ENCODE peak calls at places on chromosomes 13 and 19, in five cellular contexts. G, E, S, Q and K are unnamed samples. For H3K4me1, the result is how much of the 10 kb centered on the place peaks cover.

GRCh38 chr19:10193666-10194499 is 870 bp downstream of the DNMT1 start:
- DNase-seq in G (no peak), E (no peak), S (no peak), Q (no peak), K (no peak)

GRCh38 chr19:49468746-49469447 is 5.1 kb upstream of the FLT3LG start:
- DNase-seq in G (no peak), E (peak), S (peak), Q (peak), K (peak)

GRCh38 chr13:52921194-52921593 is 72.8 kb upstream of the PCDH8 start:
- DNase-seq in G (no peak), E (no peak), S (no peak), Q (no peak), K (no peak)

GRCh38 chr13:47932953-47933687 is 68.0 kb downstream of the SUCLA2 start:
- DNase-seq in G (no peak), E (no peak), S (no peak), Q (no peak), K (no peak)

GRCh38 chr13:113636266-113636963 is 21.6 kb downstream of the ATP4B start:
- DNase-seq in G (peak), E (no peak), S (no peak), Q (no peak), K (no peak)

GRCh38 chr13:35694549-35695233 is 218.2 kb upstream of the MAB21L1 start:
- DNase-seq in G (no peak), E (no peak), S (no peak), Q (no peak), K (no peak)

GRCh38 chr13:104779311-104779710 is 1713.1 kb upstream of the SLC10A2 start:
- DNase-seq in G (no peak), E (no peak), S (no peak), Q (no peak), K (no peak)

GRCh38 chr13:97429681-97430081 is 4.3 kb upstream of the RAP2A start:
- DNase-seq in G (no peak), E (no peak), S (no peak), Q (no peak), K (no peak)

GRCh38 chr13:114311387-114311786 is 2.9 kb upstream of the CHAMP1 start:
- DNase-seq in G (no peak), E (no peak), S (no peak), Q (no peak), K (no peak)

GRCh38 chr19:54133312-54133956 is 4.1 kb upstream of the CNOT3 start:
- DNase-seq in G (no peak), E (no peak), S (no peak), Q (no peak), K (no peak)

GRCh38 chr13:108632649-108633167 is 3.3 kb downstream of the MYO16 start:
- DNase-seq in G (no peak), E (no peak), S (no peak), Q (no peak), K (no peak)

GRCh38 chr13:40189885-40190655 is 476.4 kb downstream of the FOXO1 start:
- DNase-seq in G (no peak), E (no peak), S (no peak), Q (no peak), K (peak)

GRCh38 chr13:52809310-52809769 is 39.1 kb downstream of the PCDH8 start:
- DNase-seq in G (peak), E (peak), S (peak), Q (peak), K (peak)

GRCh38 chr19:47284324-47284899 is 9.7 kb downstream of the INAFM1 start:
- DNase-seq in G (no peak), E (no peak), S (no peak), Q (no peak), K (no peak)

GRCh38 chr19:38519988-38520387 is 86.5 kb downstream of the RYR1 start:
- DNase-seq in G (peak), E (no peak), S (no peak), Q (no peak), K (no peak)

GRCh38 chr13:95485518-95486144 is 66.9 kb upstream of the CLDN10 start:
- DNase-seq in G (no peak), E (no peak), S (no peak), Q (no peak), K (no peak)

GRCh38 chr19:15779756-15780476 is 7.5 kb upstream of the OR10H5 start:
- DNase-seq in G (peak), E (peak), S (peak), Q (peak), K (peak)

GRCh38 chr13:60397693-60398437 is 845 bp downstream of the TDRD3 start:
- DNase-seq in G (peak), E (peak), S (peak), Q (peak), K (peak)

DNA sequence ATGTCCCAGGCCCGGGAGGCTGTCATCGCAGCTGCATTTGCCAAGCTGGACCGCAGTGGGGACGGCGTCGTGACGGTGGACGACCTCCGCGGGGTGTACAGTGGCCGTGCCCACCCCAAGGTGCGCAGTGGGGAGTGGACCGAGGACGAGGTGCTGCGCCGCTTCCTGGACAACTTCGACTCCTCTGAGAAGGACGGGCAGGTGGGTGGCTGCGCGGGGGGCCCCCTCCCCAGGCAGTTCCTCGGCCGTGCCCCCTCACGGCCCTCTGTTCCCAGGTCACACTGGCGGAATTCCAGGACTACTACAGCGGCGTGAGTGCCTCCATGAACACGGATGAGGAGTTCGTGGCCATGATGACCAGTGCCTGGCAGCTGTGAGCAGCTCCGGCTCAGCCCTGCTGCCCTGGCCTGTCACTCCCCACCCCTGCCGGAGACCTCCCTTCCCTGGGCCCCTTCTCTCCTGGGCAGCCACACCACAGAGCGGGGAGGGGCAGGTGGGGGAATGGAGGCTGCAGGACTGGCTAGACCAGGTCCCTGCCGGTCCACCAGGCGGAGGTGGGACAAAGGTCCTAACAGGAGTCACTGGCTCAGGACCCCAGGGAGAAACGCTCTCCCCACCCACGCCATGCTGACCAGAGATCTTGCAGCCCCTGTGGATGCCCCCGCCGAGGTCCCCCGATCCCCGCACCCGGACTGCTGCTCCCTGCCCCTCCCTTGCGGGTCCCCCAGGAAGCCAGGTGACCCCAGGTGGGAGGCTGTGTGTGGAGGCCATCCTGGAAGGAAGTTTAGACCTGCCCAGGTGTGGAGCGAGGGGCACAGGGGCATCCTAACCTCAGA is 1.1 kb downstream of the CAPS start:
- DNase-seq in G (peak), E (no peak), S (peak), Q (no peak), K (no peak)
- H3K27ac ChIP-seq in G (peak), E (no peak), S (peak), Q (peak), K (peak)

DNA sequence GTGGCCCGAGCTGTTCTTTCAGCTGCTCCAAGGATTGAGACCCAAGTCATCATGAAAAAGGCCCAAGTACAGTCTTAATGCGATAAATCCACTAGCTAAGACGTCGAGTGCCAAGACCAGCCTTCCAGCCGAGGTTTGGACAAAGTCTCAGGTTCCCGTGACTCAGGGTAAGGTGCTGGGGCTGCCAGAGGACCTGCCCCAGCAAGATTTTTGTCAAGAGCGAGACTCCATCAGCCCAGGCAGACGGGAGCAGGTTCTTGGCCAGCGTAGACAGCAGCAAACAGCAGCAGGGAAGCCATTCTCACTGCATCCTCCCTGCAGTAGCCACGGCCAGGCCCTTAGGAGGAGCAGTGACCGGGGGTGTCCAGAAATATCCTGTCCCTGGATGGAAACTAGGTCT is 3.4 kb downstream of the FEM1A start:
- DNase-seq in G (no peak), E (peak), S (no peak), Q (no peak), K (no peak)
- H3K4me1 ChIP-seq in G (under half), E (under half), S (under half), Q (under half), K (under half)

GRCh38 chr13:70714993-70715392 is 606.7 kb upstream of the KLHL1 start:
- DNase-seq in G (no peak), E (no peak), S (no peak), Q (no peak), K (no peak)
- H3K27ac ChIP-seq in G (no peak), E (no peak), S (no peak), Q (no peak), K (no peak)

DNA sequence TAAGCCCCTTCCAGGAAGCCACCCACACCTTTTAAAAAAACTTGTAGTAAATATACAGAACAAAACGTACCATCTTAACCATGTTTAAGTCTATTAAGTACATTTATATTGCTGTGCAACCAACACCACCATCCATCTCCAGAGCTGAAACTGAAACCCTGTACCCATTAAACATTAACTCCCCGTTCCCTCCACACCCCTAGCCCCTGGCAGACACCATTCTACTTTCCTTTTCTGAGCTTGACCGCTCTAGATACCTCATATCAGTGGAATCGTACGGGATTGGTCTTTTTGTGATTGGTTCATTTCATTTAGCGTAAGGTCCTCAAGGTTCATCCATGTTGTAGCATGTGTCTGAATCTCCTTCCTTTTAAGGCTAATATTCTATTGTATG is 13.0 kb upstream of the SPATA13 start:
- DNase-seq in G (no peak), E (no peak), S (no peak), Q (no peak), K (no peak)
- H3K4me1 ChIP-seq in G (under half), E (under half), S (under half), Q (under half), K (under half)

GRCh38 chr19:50835103-50835784 is 1.9 kb upstream of the KLK15 start:
- DNase-seq in G (no peak), E (no peak), S (no peak), Q (no peak), K (no peak)

GRCh38 chr19:50836543-50837195 is 3.3 kb upstream of the KLK15 start:
- DNase-seq in G (no peak), E (no peak), S (no peak), Q (no peak), K (no peak)

GRCh38 chr19:50838239-50838638 is 4.9 kb upstream of the KLK15 start:
- DNase-seq in G (no peak), E (no peak), S (no peak), Q (no peak), K (no peak)

GRCh38 chr19:50835785-50836542 is 2.6 kb upstream of the KLK15 start:
- DNase-seq in G (peak), E (peak), S (peak), Q (peak), K (peak)

DNA sequence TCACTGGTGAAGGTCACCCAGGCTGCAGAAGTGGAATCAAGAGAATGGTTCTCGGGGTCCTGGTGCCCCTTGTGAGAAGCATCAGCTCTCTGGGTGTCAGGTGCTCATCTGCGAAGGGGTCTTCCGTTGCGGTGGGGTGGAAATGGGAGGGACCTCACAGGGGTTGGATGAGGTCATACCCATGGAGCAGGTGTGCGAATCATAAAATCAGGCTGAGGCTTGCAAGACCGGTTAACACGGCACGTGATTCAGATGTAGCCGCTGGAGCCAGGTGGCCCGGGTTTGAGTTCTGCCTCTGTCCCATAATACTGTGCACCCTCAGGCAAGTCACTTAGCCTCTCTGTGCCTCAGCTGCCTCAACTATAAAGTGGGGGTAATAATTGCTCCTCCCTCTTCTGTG is 3.9 kb upstream of the KLK15 start:
- DNase-seq in G (no peak), E (no peak), S (no peak), Q (no peak), K (no peak)
- H3K27ac ChIP-seq in G (no peak), E (no peak), S (no peak), Q (no peak), K (no peak)

GRCh38 chr19:33159149-33159548 is 27.2 kb downstream of the WDR88 start:
- DNase-seq in G (no peak), E (no peak), S (no peak), Q (no peak), K (no peak)

GRCh38 chr19:33159893-33160292 is 28.0 kb downstream of the WDR88 start:
- DNase-seq in G (no peak), E (no peak), S (no peak), Q (no peak), K (no peak)

GRCh38 chr19:33157906-33158305 is 26.0 kb downstream of the WDR88 start:
- DNase-seq in G (no peak), E (no peak), S (no peak), Q (no peak), K (no peak)

GRCh38 chr19:33156354-33156753 is 24.4 kb downstream of the WDR88 start:
- DNase-seq in G (no peak), E (no peak), S (no peak), Q (no peak), K (no peak)

GRCh38 chr19:33158365-33158764 is 26.5 kb downstream of the WDR88 start:
- DNase-seq in G (no peak), E (no peak), S (no peak), Q (no peak), K (no peak)
- H3K4me1 ChIP-seq in G (under half), E (under half), S (under half), Q (under half), K (under half)